ENCODE peak calls at places on chromosomes 6 and 20, in four cellular contexts. E is HCT116, F is mucosa of descending colon, P is cardiac muscle cell. V is an unnamed sample.

GRCh38 chr6:136791296-136792065 is 796 bp downstream of the MAP3K5 start:
- DNase-seq in E (no peak), P (peak), F (peak), V (peak)

GRCh38 chr20:2559641-2560040 is 23.3 kb downstream of the TMC2 start:
- DNase-seq in F (no peak), P (no peak), E (no peak), V (no peak)

GRCh38 chr6:56904068-56904467 is 50.8 kb upstream of the BEND6 start:
- DNase-seq in F (no peak), E (no peak), P (no peak), V (no peak)

GRCh38 chr6:128720891-128721290 is 162.0 kb upstream of the LAMA2 start:
- DNase-seq in P (no peak), E (no peak), F (no peak), V (no peak)

GRCh38 chr20:44785768-44786167 is 24.6 kb downstream of the RIMS4 start:
- DNase-seq in P (peak), E (no peak), F (no peak), V (no peak)

GRCh38 chr20:63409834-63410435 is 48.8 kb upstream of the CHRNA4 start:
- DNase-seq in E (no peak), F (no peak), P (no peak), V (no peak)

GRCh38 chr6:53439556-53439955 is 90.8 kb upstream of the ELOVL5 start:
- DNase-seq in E (no peak), F (no peak), P (no peak), V (no peak)

GRCh38 chr6:109867009-109867969 is 110.8 kb upstream of the GPR6 start:
- DNase-seq in E (no peak), F (no peak), P (peak), V (no peak)

GRCh38 chr6:19839237-19839546 is 2.0 kb downstream of the ID4 start:
- DNase-seq in F (no peak), P (no peak), E (no peak), V (no peak)

GRCh38 chr6:169571123-169571962 is 130.5 kb downstream of the WDR27 start:
- DNase-seq in F (no peak), P (no peak), E (no peak), V (no peak)

GRCh38 chr6:509676-510075 is 118.1 kb downstream of the IRF4 start:
- DNase-seq in F (no peak), E (no peak), P (no peak), V (no peak)

GRCh38 chr6:45663181-45664180 is 285.7 kb upstream of the SUPT3H start:
- DNase-seq in P (peak), E (no peak), F (no peak), V (peak)

GRCh38 chr20:52190437-52191131 is 995 bp downstream of the ZFP64 start:
- DNase-seq in P (peak), F (no peak), E (peak), V (peak)

GRCh38 chr20:58473818-58474425 is 41.3 kb downstream of the APCDD1L start:
- DNase-seq in F (no peak), P (no peak), E (no peak), V (no peak)

GRCh38 chr6:167501831-167502385 is 177.0 kb downstream of the TTLL2 start:
- DNase-seq in P (peak), E (peak), F (no peak), V (peak)

GRCh38 chr6:170423814-170424633 is 117.5 kb downstream of the FAM120B start:
- DNase-seq in F (no peak), P (no peak), E (no peak), V (no peak)

GRCh38 chr6:34945317-34945716 is 56.3 kb downstream of the ANKS1A start:
- DNase-seq in P (no peak), F (no peak), E (no peak), V (no peak)

GRCh38 chr20:50848846-50849673 is 54.2 kb downstream of the BCAS4 start:
- DNase-seq in P (no peak), F (no peak), E (no peak), V (no peak)

GRCh38 chr6:157236040-157236725 is 87.1 kb downstream of the TMEM242 start:
- DNase-seq in P (peak), E (no peak), F (peak), V (no peak)

GRCh38 chr6:29723666-29724588 is 693 bp downstream of the HLA-F start:
- DNase-seq in P (peak), E (no peak), F (peak), V (peak)

GRCh38 chr20:57618091-57618765 is 2.0 kb downstream of the ZBP1 start:
- DNase-seq in P (no peak), F (peak), E (peak), V (no peak)

DNA sequence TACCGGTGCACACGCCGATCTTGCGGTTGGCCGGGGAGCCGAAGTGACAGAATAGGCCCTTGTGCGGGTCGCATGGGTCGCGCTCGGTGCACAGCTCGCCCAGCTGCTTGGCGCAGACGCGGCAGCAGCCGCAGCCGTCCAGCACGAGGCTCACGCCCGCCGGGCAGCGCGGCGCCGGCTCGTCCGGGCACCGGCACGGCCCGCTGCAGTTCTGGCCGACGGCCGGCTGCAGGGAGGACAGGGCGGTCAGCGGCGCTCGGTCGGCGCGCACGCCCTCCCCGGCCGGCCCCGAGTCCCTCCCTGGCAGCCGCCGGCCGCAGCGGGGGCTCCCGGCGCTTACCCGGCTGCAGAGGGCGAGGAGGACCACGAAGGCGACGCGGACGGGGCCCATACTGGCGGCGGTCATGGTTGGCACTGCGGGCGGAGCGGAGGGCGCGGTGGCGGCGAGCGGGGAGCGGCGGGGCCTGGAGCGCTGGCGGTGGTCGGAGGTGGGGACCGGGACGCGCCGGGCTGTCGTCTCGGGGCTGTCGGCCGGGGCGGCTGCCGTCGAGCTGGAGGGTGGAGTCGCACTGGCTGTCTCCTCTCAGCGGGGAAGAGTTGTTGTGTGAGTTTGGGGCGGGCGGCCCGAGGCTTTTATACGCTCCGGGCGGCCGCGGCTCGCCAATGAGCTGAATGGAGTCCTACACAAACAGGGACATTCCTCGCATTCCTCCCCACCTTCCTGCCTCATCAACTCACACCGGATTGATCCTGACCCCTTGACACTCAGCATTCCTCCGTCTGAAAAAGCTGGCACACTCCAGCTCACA is at the start of gene CCN2:
- DNase-seq in F (peak), P (peak), E (peak), V (peak)
- TF ChIP-seq CTCF in F (no peak), P (no peak), E (no peak), V (peak)

GRCh38 chr6:160141001-160141726 is 19.5 kb downstream of the SLC22A1 start:
- DNase-seq in F (no peak), E (no peak), P (no peak), V (no peak)

GRCh38 chr6:160137130-160137988 is 15.7 kb downstream of the SLC22A1 start:
- DNase-seq in P (no peak), E (no peak), F (no peak), V (no peak)

GRCh38 chr6:160137989-160138835 is 16.6 kb downstream of the SLC22A1 start:
- DNase-seq in P (peak), F (peak), E (peak), V (peak)

GRCh38 chr6:160139420-160139851 is 17.8 kb downstream of the SLC22A1 start:
- DNase-seq in P (no peak), E (no peak), F (no peak), V (no peak)

DNA sequence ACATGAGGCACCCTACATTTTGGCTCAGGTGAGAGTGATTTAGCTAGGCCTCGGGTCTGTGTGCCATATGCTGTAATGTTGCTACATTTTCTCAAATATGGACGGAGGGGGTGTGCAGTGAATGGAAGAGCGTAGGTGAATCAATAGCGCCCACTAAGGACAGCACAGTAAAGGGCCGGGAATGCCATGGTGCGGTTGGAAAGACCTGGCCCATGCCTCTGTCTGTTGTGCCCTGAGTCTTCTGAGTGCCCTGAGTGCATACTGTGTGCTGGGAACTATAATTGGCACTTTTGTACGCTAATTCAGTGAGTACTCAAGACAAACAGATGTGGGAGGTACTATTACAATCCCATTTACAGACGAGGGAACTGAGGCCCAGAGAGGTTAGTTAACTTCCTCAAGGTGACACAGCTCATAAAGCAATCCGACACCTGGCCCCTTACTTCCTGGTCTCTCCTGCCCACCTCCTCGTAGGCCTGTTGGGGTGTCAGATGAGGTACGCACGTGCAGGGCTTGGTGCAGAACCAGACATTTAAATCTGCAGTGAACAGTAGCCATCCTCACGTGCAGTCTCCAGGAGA is 17.3 kb downstream of the SLC22A1 start:
- DNase-seq in E (no peak), F (no peak), P (no peak), V (no peak)
- TF ChIP-seq CTCF in E (no peak), F (no peak), P (no peak), V (no peak)

GRCh38 chr20:19929749-19930148 is 87.4 kb upstream of the NAA20 start:
- DNase-seq in P (no peak), F (no peak), E (no peak), V (no peak)

GRCh38 chr20:19928379-19929360 is 88.5 kb upstream of the NAA20 start:
- DNase-seq in P (no peak), E (no peak), F (peak), V (no peak)

GRCh38 chr20:19930461-19930860 is 86.7 kb upstream of the NAA20 start:
- DNase-seq in F (no peak), P (no peak), E (no peak), V (no peak)

GRCh38 chr20:19934792-19935491 is 82.2 kb upstream of the NAA20 start:
- DNase-seq in E (no peak), F (peak), P (no peak), V (no peak)

GRCh38 chr20:19932170-19932667 is 84.9 kb upstream of the NAA20 start:
- DNase-seq in E (no peak), P (no peak), F (no peak), V (no peak)
- TF ChIP-seq CTCF in E (no peak), P (peak), F (no peak), V (no peak)

GRCh38 chr6:160832422-160832821 is 130.4 kb downstream of the PLG start:
- DNase-seq in P (no peak), E (no peak), F (no peak), V (no peak)
- TF ChIP-seq CTCF in P (no peak), E (no peak), F (no peak), V (no peak)

V was measured in endothelial cell.